ENCODE peak calls at places on chromosome 17, in five cellular contexts. Q, J, D, K and V are unnamed samples.

GRCh38 chr17:53722407-53722806 is 100.3 kb upstream of the KIF2B start:
- DNase-seq in Q (peak), J (no peak), D (no peak), K (no peak), V (no peak)

GRCh38 chr17:51015145-51015558 is 105.5 kb downstream of the SPAG9 start:
- DNase-seq in Q (no peak), J (no peak), D (no peak), K (no peak), V (no peak)

GRCh38 chr17:57527437-57528083 is 217.5 kb downstream of the CCDC182 start:
- DNase-seq in Q (no peak), J (no peak), D (no peak), K (no peak), V (no peak)

GRCh38 chr17:60901806-60902205 is 224.2 kb downstream of the BCAS3 start:
- DNase-seq in Q (no peak), J (no peak), D (no peak), K (no peak), V (no peak)

GRCh38 chr17:82241183-82241925 is 12.5 kb downstream of the SLC16A3 start:
- DNase-seq in Q (no peak), J (no peak), D (peak), K (no peak), V (no peak)

GRCh38 chr17:28661635-28662526 is at the start of the genes SDF2 and SUPT6H:
- DNase-seq in Q (no peak), J (peak), D (peak), K (peak), V (peak)

GRCh38 chr17:32927201-32927723 is 691 bp upstream of the TMEM98 start:
- DNase-seq in Q (no peak), J (no peak), D (peak), K (no peak), V (no peak)

GRCh38 chr17:39757931-39758873 is 20.5 kb downstream of the GRB7 start:
- DNase-seq in Q (no peak), J (peak), D (no peak), K (no peak), V (no peak)

GRCh38 chr17:57459286-57459915 is 203.1 kb downstream of the MSI2 start:
- DNase-seq in Q (no peak), J (no peak), D (peak), K (peak), V (peak)

GRCh38 chr17:77690271-77691161 is 268.0 kb upstream of the TNRC6C start:
- DNase-seq in Q (no peak), J (no peak), D (no peak), K (no peak), V (no peak)

GRCh38 chr17:62064791-62065563 is at the start of gene MED13:
- DNase-seq in Q (no peak), J (no peak), D (peak), K (peak), V (no peak)

GRCh38 chr17:28413804-28414203 is 7.8 kb upstream of the SLC46A1 start:
- DNase-seq in Q (no peak), J (no peak), D (no peak), K (no peak), V (no peak)

GRCh38 chr17:80696456-80696855 is 151.8 kb downstream of the RPTOR start:
- DNase-seq in Q (no peak), J (no peak), D (no peak), K (no peak), V (no peak)

GRCh38 chr17:47898246-47898645 is 2.2 kb downstream of the SP2 start:
- DNase-seq in Q (no peak), J (no peak), D (no peak), K (no peak), V (no peak)

GRCh38 chr17:82314721-82315605 is 2.4 kb downstream of the CD7 start:
- DNase-seq in Q (no peak), J (no peak), D (no peak), K (peak), V (no peak)

GRCh38 chr17:10843806-10844205 is 5.9 kb upstream of the PIRT start:
- DNase-seq in Q (no peak), J (no peak), D (no peak), K (no peak), V (no peak)

GRCh38 chr17:19317359-19318095 is 45.0 kb downstream of the B9D1 start:
- DNase-seq in Q (peak), J (no peak), D (peak), K (peak), V (peak)

DNA sequence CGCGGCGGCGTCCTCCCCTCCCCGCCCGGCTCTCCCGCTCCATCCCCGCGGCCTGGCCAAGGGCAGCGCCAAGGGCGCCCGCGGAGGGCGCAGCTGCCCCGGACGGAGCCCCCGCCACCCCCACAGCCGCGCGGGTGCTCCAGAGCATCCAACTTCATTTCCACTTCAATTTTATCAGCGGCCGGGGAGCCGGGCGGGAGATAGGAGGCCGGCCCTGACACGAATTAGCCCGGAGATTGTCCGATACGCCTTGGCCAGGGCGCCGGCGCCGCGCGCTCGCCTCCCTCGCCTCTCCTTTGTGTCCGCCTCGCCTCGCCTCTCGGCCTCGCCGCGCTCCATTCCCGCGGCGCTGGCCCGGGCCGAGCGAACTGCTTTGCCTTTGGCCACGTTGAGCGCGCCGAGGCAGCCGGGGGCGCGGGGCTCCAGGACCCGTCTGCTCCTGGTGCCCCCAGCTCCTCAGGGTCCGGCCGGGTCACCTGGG is 129.1 kb upstream of the LHX1 start:
- DNase-seq in Q (no peak), J (no peak), D (no peak), K (peak), V (no peak)
- TF ChIP-seq YY1 in Q (no peak), J (no peak), D (no peak), K (no peak), V (no peak)

DNA sequence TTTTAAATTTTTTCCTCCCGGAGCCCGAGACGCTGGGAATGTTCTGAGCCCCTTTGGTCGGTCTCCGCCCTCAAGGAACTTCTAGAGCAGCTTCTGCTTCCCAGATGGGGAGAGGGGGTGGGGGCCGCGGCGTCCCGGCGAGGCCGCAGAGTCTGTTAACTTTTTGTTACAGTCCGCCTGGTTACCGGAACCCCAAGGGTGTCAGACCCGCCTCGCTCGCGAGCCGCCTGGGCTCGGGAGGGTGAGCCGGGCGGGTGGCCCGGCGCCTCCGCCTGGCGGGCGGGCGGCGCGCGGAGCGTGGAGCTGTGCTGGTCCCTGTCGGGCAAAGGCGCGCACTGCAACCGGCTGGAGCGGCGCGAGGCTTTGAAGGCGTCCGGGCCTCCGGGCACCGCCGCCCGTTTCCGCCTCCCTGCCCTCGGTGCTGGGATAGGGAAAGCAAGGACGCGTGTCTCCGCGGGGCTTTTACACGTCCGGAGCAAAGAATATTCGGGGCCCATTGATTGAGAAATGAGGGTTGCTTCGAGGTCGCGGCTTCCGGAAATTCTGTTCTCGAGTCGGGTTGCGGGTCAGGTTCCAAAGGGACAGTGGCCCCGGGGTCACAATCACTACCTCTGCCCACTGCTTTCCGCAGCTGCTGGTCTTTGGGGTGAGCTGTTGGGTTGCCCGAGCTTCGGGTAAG is 1.7 kb downstream of the HS3ST3B1 start:
- DNase-seq in Q (no peak), J (no peak), D (peak), K (peak), V (peak)
- TF ChIP-seq POLR2A in Q (peak), J (no peak), D (no peak), K (no peak), V (no peak)

DNA sequence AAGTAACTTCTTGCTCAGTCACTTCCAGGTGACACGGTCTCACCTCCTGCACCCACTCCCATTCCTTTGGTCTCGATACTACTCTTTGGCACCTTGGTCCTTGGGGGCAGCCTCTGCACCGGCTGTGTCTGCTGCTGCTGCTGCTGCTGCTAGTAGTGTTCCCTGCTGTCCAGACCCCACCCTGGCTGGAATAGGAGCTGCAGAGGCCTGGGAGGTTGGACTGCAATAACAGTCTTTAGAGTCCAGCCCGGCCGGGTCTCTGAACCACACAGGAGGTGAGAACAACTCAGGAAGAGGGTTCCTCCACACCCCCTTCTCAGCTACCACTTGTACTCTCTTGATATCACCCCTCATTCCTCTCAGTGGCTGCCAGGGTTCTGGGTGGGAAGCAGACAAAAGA is 231.1 kb upstream of the NLRP1 start:
- DNase-seq in Q (no peak), J (no peak), D (no peak), K (no peak), V (no peak)
- TF ChIP-seq YY1 in Q (no peak), J (no peak), D (no peak), K (no peak), V (no peak)

GRCh38 chr17:44527954-44528353 is 24.7 kb upstream of the GPATCH8 start:
- DNase-seq in Q (no peak), J (no peak), D (no peak), K (no peak), V (no peak)

GRCh38 chr17:44533533-44534246 is 23.6 kb upstream of the FZD2 start:
- DNase-seq in Q (no peak), J (no peak), D (peak), K (peak), V (peak)

GRCh38 chr17:44527102-44527501 is 23.9 kb upstream of the GPATCH8 start:
- DNase-seq in Q (no peak), J (no peak), D (no peak), K (no peak), V (no peak)

GRCh38 chr17:44531019-44531418 is 26.3 kb upstream of the FZD2 start:
- DNase-seq in Q (no peak), J (no peak), D (no peak), K (no peak), V (no peak)

DNA sequence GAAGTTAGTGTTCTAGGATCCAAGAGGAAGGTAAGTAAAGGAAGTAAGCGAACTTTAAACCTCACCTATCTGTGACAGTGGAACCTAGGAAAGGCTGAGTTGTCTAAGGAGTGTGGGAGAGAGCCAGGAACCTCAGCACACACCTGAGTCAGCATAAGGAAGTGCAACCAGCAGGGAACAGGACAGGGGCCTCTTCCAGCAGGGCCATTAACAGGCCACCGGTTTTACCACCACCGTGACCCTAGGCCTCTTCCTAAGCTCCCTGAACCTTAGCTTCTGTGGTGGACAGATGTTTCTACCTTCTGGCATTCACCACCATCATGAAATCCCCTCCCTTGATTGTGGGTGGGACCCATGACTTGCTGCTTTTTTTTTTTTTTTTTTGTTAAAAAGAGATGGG is 26.7 kb upstream of the GPATCH8 start:
- DNase-seq in Q (no peak), J (no peak), D (no peak), K (no peak), V (no peak)
- TF ChIP-seq POLR2A in Q (peak), J (no peak), D (no peak), K (peak), V (peak)